ENCODE peak calls at places on chromosome 12, in four cellular contexts. I is left lung, A is brain microvascular endothelial cell, X is foreskin keratinocyte. T is an unnamed sample. For H3K27me3, the result is how much of the 10 kb centered on the place peaks cover.

GRCh38 chr12:30308010-30308717 is 387.5 kb downstream of the IPO8 start:
- DNase-seq in I (no peak), A (no peak), X (peak), T (no peak)

GRCh38 chr12:102120886-102121285 is 903 bp downstream of the PARPBP start:
- DNase-seq in I (no peak), A (peak), X (peak), T (peak)

GRCh38 chr12:130804216-130804615 is 34.8 kb downstream of the STX2 start:
- DNase-seq in I (no peak), A (no peak), X (no peak), T (no peak)

GRCh38 chr12:76670776-76671175 is 93.1 kb upstream of the ZDHHC17 start:
- DNase-seq in I (no peak), A (peak), X (peak), T (peak)

GRCh38 chr12:62802981-62803380 is 132.0 kb downstream of the PPM1H start:
- DNase-seq in I (no peak), A (peak), X (no peak), T (no peak)

GRCh38 chr12:124386059-124386458 is 91.2 kb downstream of the RFLNA start:
- DNase-seq in I (no peak), A (no peak), X (no peak), T (no peak)

GRCh38 chr12:119940881-119941280 is 48.2 kb upstream of the BICDL1 start:
- DNase-seq in I (no peak), A (peak), X (peak), T (peak)

GRCh38 chr12:47715393-47715876 is 9.6 kb upstream of the RPAP3 start:
- DNase-seq in I (peak), A (peak), X (peak), T (peak)

GRCh38 chr12:4037747-4038312 is 164.6 kb upstream of the PARP11 start:
- DNase-seq in I (no peak), A (peak), X (peak), T (no peak)

GRCh38 chr12:130764475-130765185 is 48.5 kb upstream of the RIMBP2 start:
- DNase-seq in I (no peak), A (peak), X (peak), T (no peak)

GRCh38 chr12:109589691-109590245 is 16.2 kb downstream of the MVK start:
- DNase-seq in I (no peak), A (no peak), X (no peak), T (no peak)

GRCh38 chr12:6180300-6181051 is 19.7 kb upstream of the CD9 start:
- DNase-seq in I (peak), A (peak), X (peak), T (no peak)

GRCh38 chr12:31931796-31932715 is 27.2 kb upstream of the RESF1 start:
- DNase-seq in I (no peak), A (no peak), X (no peak), T (no peak)

GRCh38 chr12:67720383-67720856 is 71.9 kb downstream of the DYRK2 start:
- DNase-seq in I (no peak), A (peak), X (no peak), T (no peak)

GRCh38 chr12:8052679-8053078 is 13.5 kb downstream of the C3AR1 start:
- DNase-seq in I (peak), A (no peak), X (no peak), T (no peak)

GRCh38 chr12:92130999-92131398 is 14.6 kb downstream of the BTG1 start:
- DNase-seq in I (no peak), A (no peak), X (no peak), T (no peak)

GRCh38 chr12:126383506-126383905 is 1318.3 kb downstream of the AACS start:
- DNase-seq in I (no peak), A (no peak), X (no peak), T (no peak)

GRCh38 chr12:122851820-122852219 is 16.6 kb downstream of the HIP1R start:
- DNase-seq in I (no peak), A (peak), X (peak), T (peak)

GRCh38 chr12:27865421-27865820 is 85.4 kb upstream of the MANSC4 start:
- DNase-seq in I (no peak), A (peak), X (peak), T (no peak)

GRCh38 chr12:765861-766260 is 13.5 kb downstream of the WNK1 start:
- DNase-seq in I (no peak), A (no peak), X (no peak), T (no peak)

GRCh38 chr12:89347325-89347829 is 4.9 kb downstream of the DUSP6 start:
- DNase-seq in I (no peak), A (no peak), X (peak), T (no peak)

GRCh38 chr12:88493651-88494050 is 86.6 kb downstream of the KITLG start:
- DNase-seq in I (no peak), A (no peak), X (peak), T (peak)

GRCh38 chr12:106341086-106341879 is 16.3 kb upstream of the POLR3B start:
- DNase-seq in I (no peak), A (no peak), X (no peak), T (no peak)

GRCh38 chr12:95959107-95959506 is 16.0 kb downstream of the AMDHD1 start:
- DNase-seq in I (no peak), A (no peak), X (no peak), T (no peak)
- TF ChIP-seq CTCF in I (no peak), A (peak), X (peak), T (no peak)

GRCh38 chr12:71439362-71439612 is 311 bp upstream of the LGR5 start:
- DNase-seq in I (no peak), A (no peak), X (peak), T (no peak)
- H3K27me3 ChIP-seq in I (half or more), A (under half), X (half or more), T (under half)

GRCh38 chr12:53048033-53048779 is 1.7 kb upstream of the TNS2 start:
- DNase-seq in I (peak), A (no peak), X (no peak), T (no peak)
- TF ChIP-seq CTCF in I (no peak), A (peak), X (peak), T (peak)

DNA sequence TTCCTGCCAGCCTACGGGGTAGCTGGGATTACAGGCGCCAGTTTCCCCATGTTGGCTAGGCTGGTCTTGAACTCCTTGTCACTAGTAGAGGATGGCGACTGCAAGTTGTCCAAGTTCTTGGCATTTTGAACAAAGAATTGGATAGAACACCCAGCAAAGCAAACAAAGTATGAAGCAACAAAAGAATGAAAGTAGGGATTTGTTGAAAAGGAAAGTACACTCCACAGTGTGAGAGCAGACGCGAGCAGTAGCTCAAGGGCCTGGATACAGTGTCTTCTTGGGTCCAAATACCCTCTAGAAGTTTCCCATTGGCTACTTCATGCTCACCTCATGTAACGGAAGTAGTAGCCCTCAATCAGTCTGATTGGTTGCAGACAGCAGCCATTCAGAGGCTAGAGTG is 152.2 kb downstream of the CCER1 start:
- DNase-seq in I (no peak), A (no peak), X (no peak), T (no peak)
- H3K27me3 ChIP-seq in I (under half), A (under half), X (under half), T (under half)

DNA sequence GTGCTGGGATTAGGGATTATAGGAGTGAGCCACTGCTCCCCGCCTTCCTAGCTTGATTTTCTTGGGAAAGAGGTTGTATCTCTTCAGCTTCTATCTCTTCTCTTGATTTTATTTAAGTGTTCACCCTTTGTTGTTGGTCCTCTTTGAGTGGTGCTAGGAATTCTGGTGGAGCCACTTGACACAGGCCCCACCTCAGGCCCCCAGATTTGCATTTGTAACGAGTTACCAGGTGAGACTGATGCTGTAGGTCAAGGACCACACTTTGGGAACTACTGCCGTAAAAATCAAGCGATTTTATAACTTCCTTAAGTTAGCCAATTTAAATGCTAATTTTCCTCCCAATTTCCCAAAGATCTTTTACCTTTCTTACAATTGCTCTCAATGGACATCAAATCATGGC is 26.3 kb downstream of the SRGAP1 start:
- DNase-seq in I (no peak), A (no peak), X (no peak), T (no peak)
- TF ChIP-seq CTCF in I (no peak), A (no peak), X (no peak), T (no peak)

GRCh38 chr12:55687746-55688145 is 20.0 kb downstream of the ITGA7 start:
- DNase-seq in I (no peak), A (no peak), X (no peak), T (no peak)
- H3K27me3 ChIP-seq in I (under half), A (under half), X (under half), T (under half)